ENCODE peak calls at places on chromosomes 7 and 10, in eight cellular contexts. T, U, M, W, D, K, B and S are unnamed samples.

GRCh38 chr10:85008493-85009181 is 680.2 kb downstream of the CCSER2 start:
- DNase-seq in W (no peak), D (no peak), B (no peak), U (peak; percentile 54), T (no peak), K (no peak), M (peak; percentile 48), S (no peak)

GRCh38 chr10:48842231-48842630 is 97.4 kb downstream of the LRRC18 start:
- DNase-seq in U (no peak), M (no peak), K (no peak), D (no peak), B (no peak), W (no peak), T (no peak), S (no peak)

GRCh38 chr7:22291979-22292378 is 65.0 kb downstream of the RAPGEF5 start:
- DNase-seq in K (no peak), W (no peak), B (no peak), M (no peak), D (no peak), U (no peak), T (no peak), S (no peak)

GRCh38 chr7:26574476-26574875 is 282.8 kb downstream of the SNX10 start:
- DNase-seq in D (no peak), U (peak; percentile 14), M (no peak), W (peak; percentile 78), B (no peak), T (peak; percentile 69), K (no peak), S (no peak)

GRCh38 chr7:24227068-24227467 is 56.9 kb upstream of the NPY start:
- DNase-seq in M (no peak), B (no peak), K (no peak), T (no peak), D (no peak), W (no peak), U (no peak), S (no peak)

GRCh38 chr10:126350216-126350992 is 37.9 kb downstream of the ADAM12 start:
- DNase-seq in W (peak; percentile 80), K (no peak), T (peak; percentile 85), B (peak; percentile 37), D (no peak), M (no peak), U (no peak), S (no peak)

GRCh38 chr10:113753020-113753692 is 1.7 kb downstream of the PLEKHS1 start:
- DNase-seq in B (peak; percentile 2), U (peak; percentile 44), T (no peak), M (no peak), D (no peak), W (no peak), K (no peak), S (no peak)

GRCh38 chr7:107622429-107622828 is 38.2 kb upstream of the SLC26A4 start:
- DNase-seq in D (no peak), T (peak; percentile 84), K (no peak), B (peak; percentile 20), M (no peak), U (peak; percentile 12), W (peak; percentile 38), S (no peak)

GRCh38 chr7:20598479-20599419 is 16.7 kb upstream of the ABCB5 start:
- DNase-seq in D (no peak), T (peak; percentile 66), U (peak; percentile 74), M (no peak), W (peak; percentile 59), K (no peak), B (peak; percentile 11), S (no peak)

GRCh38 chr10:119659951-119660350 is 8.8 kb downstream of the BAG3 start:
- DNase-seq in U (no peak), D (no peak), M (no peak), T (no peak), B (no peak), W (no peak), K (no peak), S (no peak)

GRCh38 chr10:58608356-58608755 is 95.7 kb downstream of the BICC1 start:
- DNase-seq in U (no peak), D (no peak), T (no peak), W (no peak), B (no peak), K (no peak), M (no peak), S (no peak)

GRCh38 chr10:31937371-31937770 is 8.7 kb upstream of the ARHGAP12 start:
- DNase-seq in D (no peak), M (no peak), T (no peak), W (no peak), U (no peak), K (no peak), B (no peak), S (no peak)

GRCh38 chr7:91657386-91658120 is 222.9 kb downstream of the MTERF1 start:
- DNase-seq in W (peak; percentile 49), K (no peak), D (no peak), T (peak; percentile 39), M (no peak), U (peak; percentile 63), B (no peak), S (no peak)

GRCh38 chr10:71272122-71272771 is 46.8 kb upstream of the SLC29A3 start:
- DNase-seq in D (no peak), T (peak; percentile 41), U (peak; percentile 42), W (peak; percentile 38), M (no peak), B (no peak), K (peak; percentile 59), S (no peak)

GRCh38 chr7:95471076-95471475 is 14.7 kb upstream of the ASB4 start:
- DNase-seq in M (no peak), B (no peak), U (peak; percentile 44), D (peak; percentile 10), T (no peak), W (no peak), K (no peak), S (no peak)

GRCh38 chr10:74049995-74050394 is 52.1 kb downstream of the VCL start:
- DNase-seq in U (no peak), W (no peak), D (no peak), M (no peak), B (no peak), T (no peak), K (no peak), S (no peak)

GRCh38 chr10:80702143-80702542 is 164.4 kb downstream of the SH2D4B start:
- DNase-seq in B (no peak), D (no peak), U (no peak), T (no peak), K (no peak), M (no peak), W (no peak), S (no peak)

GRCh38 chr10:95493862-95494261 is 67.3 kb downstream of the SORBS1 start:
- DNase-seq in M (no peak), B (no peak), D (no peak), W (no peak), K (no peak), T (no peak), U (no peak), S (no peak)

GRCh38 chr7:130350945-130351663 is 6.5 kb downstream of the CPA5 start:
- DNase-seq in B (no peak), U (no peak), W (no peak), T (no peak), M (no peak), D (no peak), K (no peak), S (no peak)

GRCh38 chr10:59387951-59388431 is 25.6 kb upstream of the FAM13C start:
- DNase-seq in U (no peak), T (peak; percentile 68), K (no peak), W (peak; percentile 2), B (peak; percentile 67), D (no peak), M (no peak), S (no peak)

GRCh38 chr7:35036361-35037171 is 719 bp downstream of the DPY19L1 start:
- DNase-seq in B (no peak), K (peak; percentile 85), T (peak; percentile 42), U (peak; percentile 44), M (peak; percentile 72), D (peak; percentile 55), W (peak; percentile 53), S (peak; percentile 45)

GRCh38 chr7:49860293-49860692 is 86.9 kb downstream of the VWC2 start:
- DNase-seq in U (no peak), W (no peak), M (no peak), T (no peak), B (no peak), D (no peak), K (no peak), S (no peak)
- TF ChIP-seq CTCF in U (no peak), W (no peak), M (no peak), T (no peak), B (no peak), D (no peak), K (no peak), S (no peak)

DNA sequence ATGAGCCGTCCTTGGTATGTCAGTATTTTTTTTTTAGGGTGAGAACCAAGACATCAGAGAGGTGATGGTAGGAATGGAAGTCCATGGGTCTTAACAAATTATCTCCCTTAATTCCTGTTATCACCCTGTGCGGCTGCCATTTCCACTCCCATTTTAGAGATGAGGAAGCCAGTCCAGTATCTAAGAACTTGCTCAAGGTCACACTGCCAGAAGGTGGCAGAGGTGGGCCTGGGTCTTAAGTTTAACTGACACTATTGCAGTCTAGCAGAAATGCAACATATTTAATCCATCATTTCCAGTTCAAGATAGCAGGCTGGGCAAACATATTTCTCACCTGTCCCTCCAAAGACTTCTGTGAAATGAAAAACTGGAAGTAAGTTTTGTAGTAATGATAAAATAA is 108.3 kb downstream of the GLI3 start:
- DNase-seq in U (peak; percentile 53), K (no peak), T (no peak), B (no peak), D (peak; percentile 22), M (no peak), W (no peak), S (no peak)
- TF ChIP-seq CTCF in U (peak; percentile 51), K (no peak), T (peak; percentile 42), B (peak; percentile 21), D (no peak), M (no peak), W (no peak), S (no peak)

GRCh38 chr10:132725202-132725601 is 60.7 kb downstream of the NKX6-2 start:
- DNase-seq in U (no peak), M (no peak), B (no peak), K (no peak), W (no peak), D (no peak), T (no peak), S (no peak)
- TF ChIP-seq CTCF in U (no peak), M (no peak), B (no peak), K (no peak), W (no peak), D (no peak), T (no peak), S (no peak)

DNA sequence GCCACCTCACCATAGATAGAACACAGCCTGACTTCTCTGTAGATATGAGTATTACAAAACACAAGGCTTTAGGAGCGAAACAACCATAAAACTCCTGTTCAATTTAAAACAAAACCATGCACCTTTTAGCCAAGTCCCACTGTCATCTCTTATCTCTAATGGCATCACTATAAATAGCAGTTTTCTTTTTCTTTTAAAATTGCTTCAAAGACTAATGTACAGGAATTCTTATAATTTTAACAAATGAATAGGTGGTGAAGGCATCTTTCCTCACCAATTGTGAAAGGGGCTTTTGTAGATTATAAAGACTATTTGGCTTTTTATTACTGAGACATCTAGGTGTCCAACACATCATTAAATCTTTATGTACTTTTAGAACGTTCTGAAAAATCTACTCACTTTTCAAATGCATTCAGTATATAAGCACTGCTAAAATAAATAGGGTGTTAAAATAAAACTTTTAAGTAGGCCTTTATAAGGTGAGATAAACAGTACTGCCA is 205.7 kb upstream of the GRM3 start:
- DNase-seq in B (no peak), D (no peak), M (no peak), K (no peak), T (no peak), U (no peak), W (no peak), S (no peak)
- TF ChIP-seq CTCF in B (no peak), D (no peak), M (no peak), K (no peak), T (no peak), U (no peak), W (no peak), S (no peak)